ENCODE peak calls at places on chromosome 1, in ten cellular contexts. O is left ventricle myocardium inferior, A is mammary epithelial cell, G is psoas muscle, N is left lung, J is A549, X is heart left ventricle, F is adrenal gland, P is uterus, L is small intestine. Y is an unnamed sample. For H3K9me3, the result is how much of the 10 kb centered on the place peaks cover.

GRCh38 chr1:111597433-111597832 is 22.2 kb upstream of the RAP1A start:
- DNase-seq in L (no peak), P (no peak), F (no peak), G (no peak), A (no peak), J (no peak), O (no peak), X (no peak), N (no peak), Y (no peak)

GRCh38 chr1:198056255-198056654 is 100.5 kb upstream of the NEK7 start:
- DNase-seq in J (peak), G (no peak), L (peak), A (no peak), P (no peak), F (no peak), O (no peak), N (peak), X (no peak), Y (no peak)

GRCh38 chr1:32798679-32799416 is 18.3 kb downstream of the YARS1 start:
- DNase-seq in O (no peak), P (no peak), J (no peak), X (no peak), G (no peak), A (no peak), L (no peak), N (no peak), F (peak), Y (no peak)

GRCh38 chr1:19643602-19644419 is at the start of gene NBL1:
- DNase-seq in P (peak), F (no peak), N (no peak), O (peak), A (peak), L (peak), G (peak), X (peak), J (peak), Y (peak)

GRCh38 chr1:89536555-89537393 is 12.1 kb downstream of the LRRC8B start:
- DNase-seq in N (no peak), G (no peak), J (no peak), L (no peak), X (no peak), A (no peak), F (no peak), O (no peak), P (no peak), Y (no peak)

GRCh38 chr1:158037876-158038359 is 44.5 kb downstream of the KIRREL1 start:
- DNase-seq in P (no peak), A (peak), G (no peak), X (no peak), L (no peak), J (peak), F (peak), N (no peak), O (peak), Y (no peak)

GRCh38 chr1:192951961-192952460 is 107.1 kb downstream of the UCHL5 start:
- DNase-seq in G (no peak), P (peak), X (no peak), F (peak), N (no peak), J (peak), L (no peak), O (no peak), A (peak), Y (no peak)

GRCh38 chr1:114379987-114380386 is 131.0 kb downstream of the TRIM33 start:
- DNase-seq in F (no peak), L (no peak), J (no peak), P (no peak), G (no peak), X (no peak), A (no peak), N (no peak), O (no peak), Y (no peak)

GRCh38 chr1:29633271-29633615 is 396.9 kb downstream of the PTPRU start:
- DNase-seq in A (no peak), O (no peak), G (no peak), N (no peak), L (no peak), J (no peak), X (no peak), P (no peak), F (no peak), Y (no peak)

GRCh38 chr1:41631971-41632370 is 147.5 kb upstream of the EDN2 start:
- DNase-seq in F (no peak), L (no peak), J (no peak), A (no peak), X (no peak), P (no peak), G (no peak), N (no peak), O (no peak), Y (no peak)

GRCh38 chr1:245207056-245207638 is 52.4 kb downstream of the KIF26B start:
- DNase-seq in A (no peak), L (no peak), X (no peak), P (no peak), O (no peak), J (no peak), N (no peak), F (no peak), G (no peak), Y (no peak)

DNA sequence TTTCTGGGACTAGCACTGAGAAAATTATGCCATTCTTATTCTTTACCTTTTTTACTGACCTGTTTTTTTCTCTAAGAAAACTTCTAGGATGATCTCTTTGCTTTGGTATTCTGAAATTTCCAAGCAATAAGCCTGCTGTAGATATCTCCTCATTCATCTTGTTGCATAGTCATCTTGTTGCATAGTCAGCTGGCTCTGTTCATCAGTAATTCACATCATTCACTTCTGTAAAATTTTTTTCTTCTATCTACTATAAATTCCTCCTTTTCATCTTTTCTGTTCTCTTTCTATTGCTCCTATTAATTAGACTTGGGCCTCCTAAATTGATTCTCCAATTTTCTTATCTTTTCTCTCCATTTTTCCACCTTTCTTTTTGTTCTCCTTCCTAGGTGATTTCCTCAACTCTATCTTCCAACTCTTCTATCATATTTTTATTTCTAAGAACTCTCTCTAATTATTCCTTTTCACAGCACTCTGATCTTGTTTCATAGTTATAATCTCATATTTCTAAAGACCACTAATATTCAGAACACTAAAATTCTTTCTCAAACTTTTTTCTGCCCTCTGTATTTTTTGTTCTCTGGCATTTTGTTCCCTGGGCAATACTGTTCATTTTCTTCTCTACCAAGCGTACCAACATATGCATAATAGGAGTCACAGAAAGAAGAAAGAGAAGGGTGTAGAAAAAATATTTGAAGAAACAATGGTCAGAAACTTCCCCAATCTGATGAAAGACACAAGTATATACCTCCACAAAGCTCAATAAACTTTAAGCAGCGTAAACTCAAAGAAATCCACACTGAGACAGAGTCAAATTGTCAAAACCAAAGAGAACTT is 17.7 kb downstream of the TUT4 start:
- DNase-seq in X (no peak), O (no peak), G (no peak), N (no peak), J (no peak), L (no peak), A (no peak), P (no peak), F (no peak), Y (no peak)
- H3K9me3 ChIP-seq in X (under half), O (under half), G (under half), N (under half), J (under half), L (under half), A (under half), P (under half), F (under half), Y (under half)

GRCh38 chr1:246987083-246987690 is 20.7 kb downstream of the ZNF695 start:
- DNase-seq in J (no peak), F (no peak), N (no peak), L (no peak), P (no peak), X (no peak), A (no peak), G (no peak), O (no peak), Y (no peak)
- H3K9me3 ChIP-seq in J (half or more), F (half or more), N (under half), L (under half), P (under half), X (half or more), A (under half), G (half or more), O (half or more), Y (under half)

DNA sequence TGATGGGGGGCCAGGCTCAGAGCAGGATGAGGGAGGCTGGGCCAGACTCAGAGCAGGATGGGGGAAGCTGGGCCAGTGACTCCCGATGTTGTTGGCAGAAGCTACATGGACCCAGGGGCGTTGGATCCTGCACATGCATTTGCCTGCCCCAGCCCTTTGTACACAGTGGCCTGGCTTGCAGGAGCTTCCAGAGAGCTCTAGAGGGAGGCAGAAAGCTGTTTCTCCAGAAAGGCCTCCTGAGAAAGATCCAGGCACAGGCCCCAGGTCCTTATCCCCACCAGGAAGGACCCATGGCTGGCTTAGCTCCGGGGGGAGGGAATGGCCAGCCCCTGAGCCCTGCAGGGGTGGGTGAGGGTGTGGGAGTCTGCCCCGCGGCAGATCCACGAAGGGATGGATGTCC is 106.6 kb upstream of the ACTRT2 start:
- DNase-seq in L (no peak), F (no peak), O (no peak), A (no peak), X (no peak), N (no peak), J (no peak), P (no peak), G (no peak), Y (no peak)
- H3K9me3 ChIP-seq in L (under half), F (under half), O (under half), A (half or more), X (under half), N (under half), J (under half), P (under half), G (under half), Y (under half)

DNA sequence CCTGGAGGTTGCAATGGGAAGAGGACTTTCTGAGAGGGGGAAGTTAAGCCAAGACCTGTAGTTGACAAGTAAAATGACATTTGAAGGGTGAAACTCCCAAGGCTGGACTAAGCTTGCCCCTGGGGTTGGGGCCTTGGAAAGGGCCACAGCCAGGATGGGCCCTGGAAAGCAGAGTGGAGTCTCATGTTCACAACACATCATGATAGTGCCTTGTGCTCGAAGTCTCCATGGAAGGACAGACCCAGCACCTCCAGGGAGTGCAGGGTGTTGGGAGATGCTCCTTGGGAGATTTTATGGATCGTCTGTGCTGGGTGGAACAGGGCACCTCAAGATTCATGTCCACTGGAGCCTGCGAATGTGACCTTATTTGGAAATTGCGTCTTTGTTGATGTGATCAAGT is 55.6 kb upstream of the ACTRT2 start:
- DNase-seq in O (no peak), X (no peak), F (no peak), G (no peak), J (no peak), P (no peak), L (no peak), N (peak), A (no peak), Y (no peak)
- H3K9me3 ChIP-seq in O (under half), X (under half), F (under half), G (under half), J (under half), P (under half), L (under half), N (under half), A (half or more), Y (under half)

DNA sequence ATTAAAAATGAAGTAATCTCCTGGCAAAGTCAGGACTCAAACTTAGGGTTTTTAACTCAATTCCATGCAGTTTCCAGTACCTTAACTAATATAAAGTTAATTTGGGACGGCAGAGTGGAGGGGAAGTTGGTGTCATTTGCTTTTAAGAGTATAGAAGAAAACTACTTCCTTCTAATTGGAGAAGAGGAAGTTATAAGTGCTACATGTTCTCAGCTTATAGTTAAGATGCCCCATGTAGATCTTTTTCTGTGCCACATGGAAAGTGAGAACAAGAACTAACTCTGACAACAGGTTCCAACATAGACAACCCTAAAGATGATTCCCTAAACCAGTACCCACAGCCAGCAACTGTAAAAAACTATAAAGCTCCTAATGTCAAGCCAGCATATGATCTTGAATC is 11.5 kb downstream of the RRAGC start:
- DNase-seq in O (no peak), L (no peak), P (no peak), J (no peak), X (no peak), A (no peak), N (no peak), F (no peak), G (no peak), Y (no peak)
- H3K9me3 ChIP-seq in O (under half), L (under half), P (under half), J (under half), X (under half), A (under half), N (under half), F (under half), G (under half), Y (under half)

GRCh38 chr1:4369335-4369734 is 285.1 kb upstream of the AJAP1 start:
- DNase-seq in O (no peak), P (no peak), X (no peak), N (no peak), F (no peak), G (no peak), A (no peak), J (no peak), L (no peak), Y (no peak)

GRCh38 chr1:4371849-4372248 is 282.6 kb upstream of the AJAP1 start:
- DNase-seq in N (no peak), J (no peak), G (no peak), A (no peak), X (no peak), O (no peak), P (no peak), F (no peak), L (no peak), Y (no peak)

GRCh38 chr1:4366091-4366490 is 288.3 kb upstream of the AJAP1 start:
- DNase-seq in P (no peak), L (no peak), F (no peak), N (no peak), J (no peak), A (no peak), G (no peak), X (no peak), O (no peak), Y (no peak)

GRCh38 chr1:4362314-4363044 is 291.9 kb upstream of the AJAP1 start:
- DNase-seq in G (no peak), P (no peak), J (no peak), X (no peak), N (no peak), F (no peak), A (no peak), O (no peak), L (no peak), Y (no peak)

GRCh38 chr1:4367230-4367629 is 287.2 kb upstream of the AJAP1 start:
- DNase-seq in L (no peak), P (no peak), F (no peak), X (no peak), N (no peak), J (no peak), O (no peak), G (no peak), A (no peak), Y (no peak)
- H3K9me3 ChIP-seq in L (under half), P (under half), F (under half), X (under half), N (under half), J (under half), O (under half), G (under half), A (under half), Y (under half)